ENCODE peak calls at places on chromosomes 4 and X, in eight cellular contexts. Q is lung; W is cardiac fibroblast; I is brain microvascular endothelial cell; L is RCC 7860; G is erythroblast; J is NCI-H345; E is stimulated activated CD8-positive, alpha-beta memory T cell treated with anti-CD3 and anti-CD28 coated beads, Interleukin-15, amount 100 ng/mL, for 48 hours. Z is an unnamed sample.

GRCh38 chr4:1746265-1746691 is 25.0 kb downstream of the TACC3 start:
- DNase-seq in I (peak), J (peak), E (peak), Q (peak), W (peak), G (peak), L (peak), Z (peak)

GRCh38 chr4:87493147-87493546 is 36.0 kb downstream of the SPARCL1 start:
- DNase-seq in W (no peak), E (no peak), Q (no peak), I (no peak), G (no peak), L (no peak), J (no peak), Z (no peak)

GRCh38 chr4:99414401-99414800 is 20.7 kb downstream of the ADH7 start:
- DNase-seq in E (no peak), J (no peak), I (no peak), W (no peak), L (no peak), Q (no peak), G (no peak), Z (no peak)

GRCh38 chr4:88143504-88143903 is 14.9 kb downstream of the ABCG2 start:
- DNase-seq in J (no peak), E (no peak), Q (no peak), W (peak), G (no peak), I (peak), L (peak), Z (no peak)

GRCh38 chrX:11886745-11887144 is 128.7 kb downstream of the MSL3 start:
- DNase-seq in Q (no peak), E (no peak), L (peak), G (no peak), J (no peak), W (peak), I (peak), Z (no peak)

GRCh38 chr4:94419956-94420355 is 31.8 kb upstream of the PDLIM5 start:
- DNase-seq in L (peak), G (no peak), J (no peak), I (peak), W (peak), E (no peak), Q (no peak), Z (no peak)

GRCh38 chr4:154626793-154627484 is 14.5 kb upstream of the FGG start:
- DNase-seq in Q (peak), E (peak), J (no peak), W (peak), I (peak), L (no peak), G (peak), Z (peak)

GRCh38 chr4:176090115-176090514 is 24.5 kb downstream of the WDR17 start:
- DNase-seq in Q (no peak), G (no peak), E (no peak), I (no peak), W (no peak), L (no peak), J (no peak), Z (no peak)

GRCh38 chr4:141134586-141134985 is 1.3 kb upstream of the RNF150 start:
- DNase-seq in G (no peak), J (no peak), E (no peak), L (no peak), I (no peak), W (no peak), Q (no peak), Z (no peak)

GRCh38 chrX:22699591-22700091 is 300.1 kb upstream of the DDX53 start:
- DNase-seq in Q (no peak), L (no peak), W (peak), I (peak), G (no peak), J (no peak), E (no peak), Z (no peak)

GRCh38 chr4:32748498-32748897 is 2028.3 kb downstream of the PCDH7 start:
- DNase-seq in W (no peak), I (no peak), G (no peak), J (no peak), L (no peak), E (no peak), Q (no peak), Z (peak)

Z was measured in NCI-H146.